ENCODE peak calls at places on chromosomes 7 and 10, in seven cellular contexts. One of them, this sample, is unnamed.

GRCh38 chr7:49630513-49630912 is 142.9 kb upstream of the VWC2 start:
- DNase-seq in pancreas: no peak
- DNase-seq in activated T-cell treated with anti-CD3 and anti-CD28 coated beads, Interleukin-2, amount 50 U/mL, for 4 hours: no peak
- DNase-seq in AG04450: no peak
- DNase-seq in Caco-2: no peak
- DNase-seq in A549: no peak
- DNase-seq in tibial artery: no peak
- DNase-seq in this sample: no peak

GRCh38 chr10:115092555-115093285 is 445 bp upstream of the ATRNL1 start:
- DNase-seq in pancreas: peak
- DNase-seq in activated T-cell treated with anti-CD3 and anti-CD28 coated beads, Interleukin-2, amount 50 U/mL, for 4 hours: no peak
- DNase-seq in AG04450: no peak
- DNase-seq in Caco-2: peak
- DNase-seq in A549: no peak
- DNase-seq in tibial artery: no peak
- DNase-seq in this sample: no peak

GRCh38 chr7:116380030-116380429 is 119.5 kb upstream of the CAV2 start:
- DNase-seq in pancreas: no peak
- DNase-seq in activated T-cell treated with anti-CD3 and anti-CD28 coated beads, Interleukin-2, amount 50 U/mL, for 4 hours: no peak
- DNase-seq in AG04450: no peak
- DNase-seq in Caco-2: no peak
- DNase-seq in A549: no peak
- DNase-seq in tibial artery: no peak
- DNase-seq in this sample: no peak

GRCh38 chr10:99328579-99329237 is 448 bp upstream of the CNNM1 start:
- DNase-seq in pancreas: no peak
- DNase-seq in activated T-cell treated with anti-CD3 and anti-CD28 coated beads, Interleukin-2, amount 50 U/mL, for 4 hours: no peak
- DNase-seq in AG04450: no peak
- DNase-seq in Caco-2: no peak
- DNase-seq in A549: peak
- DNase-seq in tibial artery: no peak
- DNase-seq in this sample: no peak

GRCh38 chr10:45432700-45433472 is 58.9 kb downstream of the ALOX5 start:
- DNase-seq in pancreas: no peak
- DNase-seq in activated T-cell treated with anti-CD3 and anti-CD28 coated beads, Interleukin-2, amount 50 U/mL, for 4 hours: no peak
- DNase-seq in AG04450: no peak
- DNase-seq in Caco-2: no peak
- DNase-seq in A549: no peak
- DNase-seq in tibial artery: no peak
- DNase-seq in this sample: no peak

GRCh38 chr7:113774182-113774807 is 144.5 kb downstream of the PPP1R3A start:
- DNase-seq in pancreas: no peak
- DNase-seq in activated T-cell treated with anti-CD3 and anti-CD28 coated beads, Interleukin-2, amount 50 U/mL, for 4 hours: no peak
- DNase-seq in AG04450: no peak
- DNase-seq in Caco-2: peak
- DNase-seq in A549: peak
- DNase-seq in tibial artery: no peak
- DNase-seq in this sample: peak

GRCh38 chr10:71344916-71345557 is 26.0 kb downstream of the SLC29A3 start:
- DNase-seq in pancreas: no peak
- DNase-seq in activated T-cell treated with anti-CD3 and anti-CD28 coated beads, Interleukin-2, amount 50 U/mL, for 4 hours: no peak
- DNase-seq in AG04450: no peak
- DNase-seq in Caco-2: no peak
- DNase-seq in A549: no peak
- DNase-seq in tibial artery: no peak
- DNase-seq in this sample: no peak

GRCh38 chr10:86964061-86964846 is 4.0 kb upstream of the ADIRF start:
- DNase-seq in pancreas: no peak
- DNase-seq in activated T-cell treated with anti-CD3 and anti-CD28 coated beads, Interleukin-2, amount 50 U/mL, for 4 hours: no peak
- DNase-seq in AG04450: no peak
- DNase-seq in Caco-2: no peak
- DNase-seq in A549: no peak
- DNase-seq in tibial artery: no peak
- DNase-seq in this sample: no peak

GRCh38 chr10:96612052-96612830 is 25.4 kb upstream of the TM9SF3 start:
- DNase-seq in pancreas: no peak
- DNase-seq in activated T-cell treated with anti-CD3 and anti-CD28 coated beads, Interleukin-2, amount 50 U/mL, for 4 hours: no peak
- DNase-seq in AG04450: no peak
- DNase-seq in Caco-2: peak
- DNase-seq in A549: no peak
- DNase-seq in tibial artery: no peak
- DNase-seq in this sample: no peak

GRCh38 chr7:23546897-23547572 is 15.3 kb upstream of the TRA2A start:
- DNase-seq in pancreas: peak
- DNase-seq in activated T-cell treated with anti-CD3 and anti-CD28 coated beads, Interleukin-2, amount 50 U/mL, for 4 hours: peak
- DNase-seq in AG04450: peak
- DNase-seq in Caco-2: peak
- DNase-seq in A549: peak
- DNase-seq in tibial artery: peak
- DNase-seq in this sample: peak

GRCh38 chr10:69100136-69100872 is 12.4 kb downstream of the SRGN start:
- DNase-seq in pancreas: no peak
- DNase-seq in activated T-cell treated with anti-CD3 and anti-CD28 coated beads, Interleukin-2, amount 50 U/mL, for 4 hours: no peak
- DNase-seq in AG04450: no peak
- DNase-seq in Caco-2: no peak
- DNase-seq in A549: no peak
- DNase-seq in tibial artery: no peak
- DNase-seq in this sample: no peak

GRCh38 chr7:37732253-37732652 is 48.7 kb downstream of the GPR141 start:
- DNase-seq in pancreas: no peak
- DNase-seq in activated T-cell treated with anti-CD3 and anti-CD28 coated beads, Interleukin-2, amount 50 U/mL, for 4 hours: no peak
- DNase-seq in AG04450: no peak
- DNase-seq in Caco-2: peak
- DNase-seq in A549: no peak
- DNase-seq in tibial artery: peak
- DNase-seq in this sample: no peak

GRCh38 chr10:98316661-98317060 is 48.7 kb upstream of the LOXL4 start:
- DNase-seq in pancreas: no peak
- DNase-seq in activated T-cell treated with anti-CD3 and anti-CD28 coated beads, Interleukin-2, amount 50 U/mL, for 4 hours: no peak
- DNase-seq in AG04450: no peak
- DNase-seq in Caco-2: no peak
- DNase-seq in A549: no peak
- DNase-seq in tibial artery: no peak
- DNase-seq in this sample: no peak

GRCh38 chr7:47460251-47460989 is 121.5 kb downstream of the TNS3 start:
- DNase-seq in pancreas: peak
- DNase-seq in activated T-cell treated with anti-CD3 and anti-CD28 coated beads, Interleukin-2, amount 50 U/mL, for 4 hours: no peak
- DNase-seq in AG04450: no peak
- DNase-seq in Caco-2: no peak
- DNase-seq in A549: no peak
- DNase-seq in tibial artery: no peak
- DNase-seq in this sample: no peak

GRCh38 chr7:32161708-32162107 is 91.5 kb upstream of the PDE1C start:
- DNase-seq in pancreas: no peak
- DNase-seq in activated T-cell treated with anti-CD3 and anti-CD28 coated beads, Interleukin-2, amount 50 U/mL, for 4 hours: no peak
- DNase-seq in AG04450: no peak
- DNase-seq in Caco-2: no peak
- DNase-seq in A549: no peak
- DNase-seq in tibial artery: no peak
- DNase-seq in this sample: no peak

GRCh38 chr10:16521311-16522016 is at the start of gene C1QL3:
- DNase-seq in pancreas: peak
- DNase-seq in activated T-cell treated with anti-CD3 and anti-CD28 coated beads, Interleukin-2, amount 50 U/mL, for 4 hours: no peak
- DNase-seq in AG04450: no peak
- DNase-seq in Caco-2: no peak
- DNase-seq in A549: no peak
- DNase-seq in tibial artery: no peak
- DNase-seq in this sample: no peak

GRCh38 chr7:156178857-156179256 is 366.6 kb upstream of the SHH start:
- DNase-seq in pancreas: no peak
- DNase-seq in activated T-cell treated with anti-CD3 and anti-CD28 coated beads, Interleukin-2, amount 50 U/mL, for 4 hours: no peak
- DNase-seq in AG04450: no peak
- DNase-seq in Caco-2: no peak
- DNase-seq in A549: no peak
- DNase-seq in tibial artery: no peak
- DNase-seq in this sample: no peak

GRCh38 chr10:29022513-29022912 is 266.4 kb upstream of the LYZL1 start:
- DNase-seq in pancreas: no peak
- DNase-seq in activated T-cell treated with anti-CD3 and anti-CD28 coated beads, Interleukin-2, amount 50 U/mL, for 4 hours: no peak
- DNase-seq in AG04450: no peak
- DNase-seq in Caco-2: peak
- DNase-seq in A549: no peak
- DNase-seq in tibial artery: no peak
- DNase-seq in this sample: no peak

GRCh38 chr7:104940023-104940710 is 73.8 kb upstream of the KMT2E start:
- DNase-seq in pancreas: peak
- DNase-seq in activated T-cell treated with anti-CD3 and anti-CD28 coated beads, Interleukin-2, amount 50 U/mL, for 4 hours: no peak
- DNase-seq in AG04450: no peak
- DNase-seq in Caco-2: no peak
- DNase-seq in A549: no peak
- DNase-seq in tibial artery: no peak
- DNase-seq in this sample: no peak

GRCh38 chr7:22426463-22427121 is 69.6 kb upstream of the RAPGEF5 start:
- DNase-seq in pancreas: no peak
- DNase-seq in activated T-cell treated with anti-CD3 and anti-CD28 coated beads, Interleukin-2, amount 50 U/mL, for 4 hours: no peak
- DNase-seq in AG04450: no peak
- DNase-seq in Caco-2: no peak
- DNase-seq in A549: no peak
- DNase-seq in tibial artery: no peak
- DNase-seq in this sample: no peak